ENCODE peak calls at places on chromosomes 3 and 15, in four cellular contexts. K, J, T and H are unnamed samples.

GRCh38 chr3:123153821-123154323 is 47.9 kb upstream of the SEC22A start:
- DNase-seq in T (no peak), K (no peak), J (no peak), H (no peak)

GRCh38 chr3:121681792-121682191 is 21.1 kb upstream of the HCLS1 start:
- DNase-seq in K (no peak), T (no peak), J (no peak), H (no peak)

GRCh38 chr15:45454825-45455224 is 67.7 kb downstream of the SLC30A4 start:
- DNase-seq in J (no peak), T (peak), K (peak), H (peak)

GRCh38 chr3:46934508-46935167 is 41.9 kb downstream of the CCDC12 start:
- DNase-seq in K (peak), T (no peak), J (peak), H (no peak)

GRCh38 chr3:193640165-193640706 is 47.2 kb downstream of the OPA1 start:
- DNase-seq in J (no peak), K (no peak), T (no peak), H (no peak)

GRCh38 chr3:65960087-65960486 is 78.6 kb downstream of the MAGI1 start:
- DNase-seq in T (no peak), K (no peak), J (no peak), H (peak)

GRCh38 chr3:194446754-194447153 is 40.0 kb downstream of the ATP13A3 start:
- DNase-seq in T (no peak), J (no peak), K (no peak), H (no peak)

GRCh38 chr3:177905173-177905894 is 630.9 kb upstream of the KCNMB2 start:
- DNase-seq in T (no peak), J (no peak), K (no peak), H (peak)

GRCh38 chr3:179880868-179881267 is 155.9 kb downstream of the PEX5L start:
- DNase-seq in T (no peak), J (no peak), K (no peak), H (no peak)

GRCh38 chr15:60006203-60006782 is 2.2 kb downstream of the FOXB1 start:
- DNase-seq in K (no peak), J (no peak), T (no peak), H (no peak)

GRCh38 chr3:19250959-19251610 is 102.8 kb downstream of the KCNH8 start:
- DNase-seq in J (no peak), T (no peak), K (peak), H (no peak)

GRCh38 chr15:23074684-23075083 is 35.3 kb upstream of the TUBGCP5 start:
- DNase-seq in J (no peak), K (no peak), T (no peak), H (no peak)

GRCh38 chr3:100097919-100098896 is 16.1 kb downstream of the FILIP1L start:
- DNase-seq in K (peak), J (no peak), T (no peak), H (no peak)

GRCh38 chr15:88016373-88016772 is 240.2 kb downstream of the NTRK3 start:
- DNase-seq in T (no peak), J (no peak), K (no peak), H (no peak)

GRCh38 chr3:24686764-24687163 is 192.1 kb upstream of the THRB start:
- DNase-seq in K (no peak), T (no peak), J (no peak), H (no peak)

GRCh38 chr3:13140596-13140995 is 67.4 kb upstream of the IQSEC1 start:
- DNase-seq in K (no peak), T (no peak), J (peak), H (no peak)

GRCh38 chr3:39166134-39166710 is 12.8 kb upstream of the CSRNP1 start:
- DNase-seq in J (peak), T (no peak), K (no peak), H (peak)

GRCh38 chr3:66158933-66159332 is 61.9 kb upstream of the SLC25A26 start:
- DNase-seq in K (no peak), J (no peak), T (no peak), H (no peak)

GRCh38 chr3:17478673-17479072 is 263.8 kb downstream of the TBC1D5 start:
- DNase-seq in T (no peak), J (no peak), K (no peak), H (no peak)

GRCh38 chr3:41328916-41329315 is 129.6 kb downstream of the CTNNB1 start:
- DNase-seq in K (no peak), J (no peak), T (no peak), H (no peak)

GRCh38 chr3:49343163-49343562 is 3.3 kb upstream of the USP4 start:
- DNase-seq in J (no peak), T (no peak), K (no peak), H (no peak)

GRCh38 chr3:108485146-108485545 is 25.2 kb downstream of the MYH15 start:
- DNase-seq in K (no peak), J (no peak), T (no peak), H (no peak)

GRCh38 chr3:100209169-100209568 is 51.6 kb upstream of the TBC1D23 start:
- DNase-seq in K (no peak), J (no peak), T (no peak), H (no peak)

GRCh38 chr3:13612829-13613228 is 63.9 kb downstream of the FBLN2 start:
- DNase-seq in K (peak), T (no peak), J (peak), H (no peak)

GRCh38 chr3:9361691-9362388 is 1.0 kb upstream of the THUMPD3 start:
- DNase-seq in K (no peak), T (no peak), J (no peak), H (no peak)
- H3K4me3 ChIP-seq in K (no peak), T (peak), J (no peak), H (peak)

GRCh38 chr3:119595639-119596329 is 1.9 kb upstream of the PLA1A start:
- DNase-seq in K (no peak), J (no peak), T (no peak), H (no peak)
- H3K4me3 ChIP-seq in K (no peak), J (no peak), T (no peak), H (no peak)

GRCh38 chr3:70042683-70043082 is 43.1 kb downstream of the SAMMSON start:
- DNase-seq in K (no peak), T (no peak), J (no peak), H (no peak)

GRCh38 chr3:70040386-70040785 is 40.9 kb downstream of the SAMMSON start:
- DNase-seq in J (no peak), K (no peak), T (no peak), H (no peak)

DNA sequence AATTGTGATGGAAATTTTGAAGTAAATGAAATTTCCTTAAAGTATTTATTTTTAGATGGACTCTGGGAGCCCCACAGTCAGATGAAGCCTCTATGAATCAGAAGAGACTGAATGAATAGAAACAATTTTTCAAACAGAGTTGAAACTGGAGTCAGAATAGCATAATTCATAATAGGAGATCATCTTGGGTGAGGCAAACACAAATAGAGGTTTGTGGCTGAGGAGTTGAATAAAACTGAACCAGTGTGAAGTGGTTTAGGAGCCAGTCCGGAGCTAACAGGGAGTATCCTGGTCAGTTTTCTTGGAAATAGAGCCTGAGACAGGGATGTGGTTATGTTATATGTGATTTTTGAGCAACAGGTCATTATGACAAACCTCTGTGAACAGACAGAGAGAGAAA is 39.1 kb downstream of the SAMMSON start:
- DNase-seq in K (no peak), T (no peak), J (no peak), H (no peak)
- H3K4me3 ChIP-seq in K (no peak), T (no peak), J (no peak), H (no peak)

DNA sequence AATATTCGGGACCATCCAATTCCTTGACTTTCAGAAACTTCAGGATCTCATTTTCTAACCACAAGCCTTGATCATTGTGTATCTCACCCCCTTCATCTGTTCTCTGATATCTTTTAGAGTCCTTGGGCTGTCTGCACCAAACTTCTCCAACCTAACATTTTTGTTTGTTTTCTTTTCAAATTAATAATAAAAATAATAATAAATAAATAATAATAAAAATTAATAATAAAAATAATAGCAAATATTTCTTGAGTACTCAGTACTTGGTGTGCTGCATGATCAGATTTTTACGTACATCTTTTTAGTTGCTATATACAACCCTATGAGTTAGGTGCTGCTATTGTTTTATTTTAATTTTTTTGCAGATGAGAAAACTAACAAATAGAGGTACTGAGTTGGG is 70.2 kb upstream of the TPRG1 start:
- DNase-seq in J (no peak), K (no peak), T (no peak), H (no peak)
- H3K4me3 ChIP-seq in J (no peak), K (no peak), T (no peak), H (no peak)

GRCh38 chr15:82709081-82709420 is 624 bp downstream of the AP3B2 start:
- DNase-seq in K (no peak), J (no peak), T (no peak), H (no peak)
- H3K4me3 ChIP-seq in K (peak), J (peak), T (peak), H (peak)

DNA sequence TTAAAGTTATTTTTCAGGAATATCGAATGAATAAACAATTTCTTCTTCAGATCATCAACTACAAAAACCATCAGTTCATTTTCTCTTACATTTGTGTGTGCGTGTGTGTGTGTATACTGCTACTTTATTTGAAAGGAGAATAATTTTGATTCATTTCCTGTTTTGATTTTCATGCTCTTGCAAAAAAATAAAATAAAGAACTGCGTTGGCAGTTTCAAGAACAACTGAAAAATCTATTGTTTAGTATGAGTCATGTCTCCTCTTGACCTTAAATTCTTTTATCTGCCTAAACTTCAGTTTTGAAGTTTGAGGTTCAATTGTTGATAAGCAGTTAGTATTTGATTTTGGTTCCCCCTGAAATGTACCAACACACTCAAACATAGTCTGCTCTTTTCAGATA is 540.8 kb downstream of the FGF12 start:
- DNase-seq in J (no peak), T (no peak), K (no peak), H (no peak)
- H3K4me3 ChIP-seq in J (no peak), T (no peak), K (no peak), H (no peak)

DNA sequence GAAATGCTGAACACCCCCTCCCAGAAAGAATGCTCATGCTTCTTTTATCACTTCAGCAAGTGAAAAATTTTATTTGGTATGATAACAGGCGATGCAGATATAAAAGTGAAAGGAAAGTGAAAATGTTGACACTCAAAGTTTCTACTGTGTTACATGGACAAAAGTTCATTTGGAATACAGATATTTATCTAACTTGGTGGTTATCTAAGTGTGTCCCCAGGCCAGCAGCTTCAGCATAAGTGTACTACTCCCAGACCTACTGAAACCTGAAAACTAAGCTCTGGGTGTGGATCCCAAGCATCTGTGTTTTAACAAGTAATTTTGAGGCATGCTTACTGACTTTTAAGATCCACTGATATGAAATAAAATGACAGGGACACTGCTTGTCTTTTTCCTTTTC is 157.1 kb upstream of the BCHE start:
- DNase-seq in J (no peak), T (no peak), K (no peak), H (no peak)
- H3K4me3 ChIP-seq in J (no peak), T (no peak), K (no peak), H (no peak)

GRCh38 chr3:8506611-8507061 is 5.0 kb downstream of the LMCD1 start:
- DNase-seq in K (no peak), T (no peak), J (no peak), H (no peak)
- H3K4me3 ChIP-seq in K (no peak), T (no peak), J (peak), H (no peak)